ENCODE peak calls at places on chromosomes 7 and 10, in four cellular contexts. One of them, this sample, is unnamed.

GRCh38 chr7:82975811-82976468 is 186.7 kb downstream of the PCLO start:
- DNase-seq in Panc1: no peak
- DNase-seq in breast epithelium: no peak
- DNase-seq in aorta: no peak
- DNase-seq in this sample: no peak

GRCh38 chr7:27723086-27723485 is 16.9 kb upstream of the TAX1BP1 start:
- DNase-seq in breast epithelium: no peak
- DNase-seq in Panc1: no peak
- DNase-seq in aorta: no peak
- DNase-seq in this sample: no peak

GRCh38 chr7:157271315-157271990 is 65.4 kb upstream of the DNAJB6 start:
- DNase-seq in breast epithelium: no peak
- DNase-seq in Panc1: no peak
- DNase-seq in aorta: peak
- DNase-seq in this sample: no peak

GRCh38 chr7:43484678-43485355 is 98.1 kb upstream of the STK17A start:
- DNase-seq in Panc1: no peak
- DNase-seq in breast epithelium: no peak
- DNase-seq in aorta: no peak
- DNase-seq in this sample: no peak

GRCh38 chr10:60236869-60237524 is 152.7 kb downstream of the ANK3 start:
- DNase-seq in breast epithelium: no peak
- DNase-seq in aorta: no peak
- DNase-seq in Panc1: no peak
- DNase-seq in this sample: peak

GRCh38 chr7:7251742-7252141 is 69.4 kb downstream of the C1GALT1 start:
- DNase-seq in breast epithelium: no peak
- DNase-seq in aorta: no peak
- DNase-seq in Panc1: no peak
- DNase-seq in this sample: no peak

GRCh38 chr10:23927926-23928325 is 281.0 kb upstream of the KIAA1217 start:
- DNase-seq in breast epithelium: no peak
- DNase-seq in aorta: no peak
- DNase-seq in Panc1: no peak
- DNase-seq in this sample: no peak

GRCh38 chr10:125859128-125859817 is 21.8 kb downstream of the DHX32 start:
- DNase-seq in breast epithelium: no peak
- DNase-seq in aorta: no peak
- DNase-seq in Panc1: no peak
- DNase-seq in this sample: no peak

GRCh38 chr10:101967119-101967518 is 88.9 kb downstream of the ARMH3 start:
- DNase-seq in breast epithelium: no peak
- DNase-seq in Panc1: no peak
- DNase-seq in aorta: no peak
- DNase-seq in this sample: no peak

GRCh38 chr7:18530224-18531179 is 35.0 kb downstream of the HDAC9 start:
- DNase-seq in Panc1: no peak
- DNase-seq in aorta: no peak
- DNase-seq in breast epithelium: no peak
- DNase-seq in this sample: no peak

GRCh38 chr10:103592186-103593021 is 98.9 kb downstream of the NEURL1 start:
- DNase-seq in aorta: no peak
- DNase-seq in breast epithelium: no peak
- DNase-seq in Panc1: peak
- DNase-seq in this sample: no peak

GRCh38 chr10:56096226-56096517 is 264.9 kb downstream of the ZWINT start:
- DNase-seq in breast epithelium: no peak
- DNase-seq in Panc1: no peak
- DNase-seq in aorta: no peak
- DNase-seq in this sample: no peak

GRCh38 chr10:29993319-29993876 is 66.0 kb downstream of the JCAD start:
- DNase-seq in breast epithelium: no peak
- DNase-seq in Panc1: no peak
- DNase-seq in aorta: no peak
- DNase-seq in this sample: no peak

GRCh38 chr7:157425137-157425731 is 88.4 kb downstream of the DNAJB6 start:
- DNase-seq in aorta: no peak
- DNase-seq in Panc1: no peak
- DNase-seq in breast epithelium: no peak
- DNase-seq in this sample: no peak

GRCh38 chr10:51983481-51983880 is 284.1 kb upstream of the CSTF2T start:
- DNase-seq in Panc1: no peak
- DNase-seq in breast epithelium: no peak
- DNase-seq in aorta: no peak
- DNase-seq in this sample: no peak

GRCh38 chr7:98241674-98242241 is 10.3 kb downstream of the TECPR1 start:
- DNase-seq in breast epithelium: no peak
- DNase-seq in Panc1: no peak
- DNase-seq in aorta: no peak
- DNase-seq in this sample: no peak

GRCh38 chr7:75808106-75808505 is 5.5 kb downstream of the CCL24 start:
- DNase-seq in Panc1: no peak
- DNase-seq in aorta: no peak
- DNase-seq in breast epithelium: no peak
- DNase-seq in this sample: no peak

GRCh38 chr7:21169667-21170605 is 257.9 kb upstream of the SP4 start:
- DNase-seq in breast epithelium: no peak
- DNase-seq in Panc1: no peak
- DNase-seq in aorta: no peak
- DNase-seq in this sample: no peak

GRCh38 chr7:19215421-19215820 is 70.2 kb upstream of the FERD3L start:
- DNase-seq in aorta: no peak
- DNase-seq in breast epithelium: no peak
- DNase-seq in Panc1: no peak
- DNase-seq in this sample: no peak

GRCh38 chr7:116273283-116273917 is 63.1 kb downstream of the TES start:
- DNase-seq in aorta: no peak
- DNase-seq in breast epithelium: no peak
- DNase-seq in Panc1: peak
- DNase-seq in this sample: no peak

GRCh38 chr7:116271161-116271979 is 61.0 kb downstream of the TES start:
- DNase-seq in aorta: no peak
- DNase-seq in breast epithelium: no peak
- DNase-seq in Panc1: no peak
- DNase-seq in this sample: no peak

GRCh38 chr7:116269466-116269865 is 59.1 kb downstream of the TES start:
- DNase-seq in aorta: no peak
- DNase-seq in breast epithelium: no peak
- DNase-seq in Panc1: no peak
- DNase-seq in this sample: no peak

GRCh38 chr7:116273918-116274301 is 63.6 kb downstream of the TES start:
- DNase-seq in breast epithelium: no peak
- DNase-seq in Panc1: no peak
- DNase-seq in aorta: no peak
- DNase-seq in this sample: no peak

GRCh38 chr7:116271980-116272886 is 61.9 kb downstream of the TES start:
- DNase-seq in breast epithelium: no peak
- DNase-seq in Panc1: peak
- DNase-seq in aorta: no peak
- DNase-seq in this sample: no peak
- H3K27ac ChIP-seq in breast epithelium: peak
- H3K27ac ChIP-seq in Panc1: peak
- H3K27ac ChIP-seq in aorta: peak
- H3K27ac ChIP-seq in this sample: no peak

GRCh38 chr10:72888151-72888638 is 5.3 kb upstream of the OIT3 start:
- DNase-seq in Panc1: no peak
- DNase-seq in aorta: no peak
- DNase-seq in breast epithelium: no peak
- DNase-seq in this sample: no peak
- H3K27ac ChIP-seq in Panc1: no peak
- H3K27ac ChIP-seq in aorta: no peak
- H3K27ac ChIP-seq in breast epithelium: no peak
- H3K27ac ChIP-seq in this sample: no peak

DNA sequence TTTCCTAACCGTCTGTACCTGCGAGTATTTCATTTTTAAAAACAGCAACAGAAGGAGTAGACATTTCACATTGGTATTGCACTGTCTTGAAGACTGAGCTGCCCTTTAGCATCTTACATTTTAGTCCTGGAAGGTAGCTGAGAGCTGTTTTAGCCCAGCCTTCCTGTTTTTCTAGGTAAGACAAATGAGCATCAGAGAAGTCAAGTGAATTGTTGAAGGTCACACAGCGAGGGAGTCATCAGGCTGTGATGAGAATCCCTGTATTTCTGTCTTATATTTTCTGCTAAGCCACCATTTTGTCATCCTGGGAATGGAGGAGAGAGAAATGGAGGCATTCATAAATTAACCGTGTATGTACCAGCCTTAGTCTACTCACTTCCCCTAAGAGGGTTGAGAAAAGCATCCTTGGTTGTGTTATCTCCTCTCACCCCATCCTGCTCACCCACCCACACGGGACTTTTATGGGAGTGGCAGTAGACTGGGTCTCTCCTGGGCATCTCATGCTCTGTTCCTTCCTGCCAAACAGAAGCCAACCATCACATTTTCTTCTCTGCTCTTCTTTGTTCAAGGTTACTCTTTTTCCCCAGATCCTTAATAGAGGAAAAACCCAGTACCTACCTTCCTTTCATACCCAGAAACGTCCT is 8.5 kb downstream of the RBM20 start:
- DNase-seq in Panc1: no peak
- DNase-seq in breast epithelium: no peak
- DNase-seq in aorta: no peak
- DNase-seq in this sample: no peak
- H3K27ac ChIP-seq in Panc1: no peak
- H3K27ac ChIP-seq in breast epithelium: no peak
- H3K27ac ChIP-seq in aorta: peak
- H3K27ac ChIP-seq in this sample: no peak

DNA sequence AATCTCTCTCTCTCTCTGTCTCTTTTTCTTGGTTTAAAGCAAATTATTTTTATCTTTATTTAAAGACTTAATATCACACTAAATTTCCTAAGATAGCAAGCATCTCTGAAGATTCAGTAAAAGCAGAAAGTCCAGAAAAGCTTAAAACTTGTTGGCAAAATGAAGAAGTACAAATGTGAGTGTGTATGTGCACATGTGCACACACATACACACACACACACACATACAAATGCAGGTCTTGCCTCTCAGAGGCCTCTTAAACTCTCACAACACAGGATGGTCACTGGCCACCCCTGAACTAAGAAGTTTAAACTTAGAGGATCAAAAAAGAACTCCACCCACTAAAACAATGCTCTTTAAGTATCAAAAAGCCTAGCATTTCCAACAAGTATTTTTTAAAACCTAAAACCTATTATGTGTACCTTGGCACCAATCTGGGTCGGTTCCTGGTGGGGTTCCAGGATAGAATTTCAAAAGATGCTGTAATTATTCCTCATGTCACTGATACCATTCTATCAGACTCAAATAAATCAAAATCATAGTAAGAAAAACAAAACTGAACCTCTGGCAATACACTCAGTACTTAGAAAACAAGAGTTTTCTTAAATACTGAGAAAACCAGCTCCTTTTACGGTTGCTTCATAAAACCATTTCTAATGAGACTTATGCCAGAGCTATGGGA is 55.0 kb downstream of the SORBS1 start:
- DNase-seq in breast epithelium: no peak
- DNase-seq in Panc1: no peak
- DNase-seq in aorta: no peak
- DNase-seq in this sample: no peak
- H3K27ac ChIP-seq in breast epithelium: no peak
- H3K27ac ChIP-seq in Panc1: no peak
- H3K27ac ChIP-seq in aorta: peak
- H3K27ac ChIP-seq in this sample: peak

This sample was measured in caudate nucleus.